ENCODE peak calls at places on chromosomes 5 and 9, in eight cellular contexts. One of them, this sample, is unnamed.

GRCh38 chr9:113875917-113876805 is at the start of gene ZNF618:
- DNase-seq in fibroblast of mammary gland: no peak
- DNase-seq in right lobe of liver: peak
- DNase-seq in CD8-positive, alpha-beta T cell: peak
- DNase-seq in NCI-H774: peak
- DNase-seq in activated naive CD4-positive, alpha-beta T cell treated with Interleukin-2 at 50 U/mL for 16 hours: peak
- DNase-seq in sigmoid colon: no peak
- DNase-seq in natural killer cell: peak
- DNase-seq in this sample: peak

GRCh38 chr5:76490970-76491369 is 87.9 kb downstream of the IQGAP2 start:
- DNase-seq in fibroblast of mammary gland: no peak
- DNase-seq in right lobe of liver: no peak
- DNase-seq in CD8-positive, alpha-beta T cell: no peak
- DNase-seq in NCI-H774: no peak
- DNase-seq in activated naive CD4-positive, alpha-beta T cell treated with Interleukin-2 at 50 U/mL for 16 hours: no peak
- DNase-seq in sigmoid colon: no peak
- DNase-seq in natural killer cell: no peak
- DNase-seq in this sample: no peak

GRCh38 chr9:23851024-23851629 is 25.1 kb upstream of the ELAVL2 start:
- DNase-seq in fibroblast of mammary gland: peak
- DNase-seq in right lobe of liver: peak
- DNase-seq in CD8-positive, alpha-beta T cell: no peak
- DNase-seq in NCI-H774: peak
- DNase-seq in activated naive CD4-positive, alpha-beta T cell treated with Interleukin-2 at 50 U/mL for 16 hours: no peak
- DNase-seq in sigmoid colon: no peak
- DNase-seq in natural killer cell: no peak
- DNase-seq in this sample: no peak

GRCh38 chr9:137184881-137185660 is 3.3 kb downstream of the ANAPC2 start:
- DNase-seq in fibroblast of mammary gland: no peak
- DNase-seq in right lobe of liver: no peak
- DNase-seq in CD8-positive, alpha-beta T cell: no peak
- DNase-seq in NCI-H774: no peak
- DNase-seq in activated naive CD4-positive, alpha-beta T cell treated with Interleukin-2 at 50 U/mL for 16 hours: no peak
- DNase-seq in sigmoid colon: no peak
- DNase-seq in natural killer cell: no peak
- DNase-seq in this sample: no peak

GRCh38 chr9:85112933-85113418 is 443.4 kb downstream of the NTRK2 start:
- DNase-seq in fibroblast of mammary gland: no peak
- DNase-seq in right lobe of liver: no peak
- DNase-seq in CD8-positive, alpha-beta T cell: no peak
- DNase-seq in NCI-H774: no peak
- DNase-seq in activated naive CD4-positive, alpha-beta T cell treated with Interleukin-2 at 50 U/mL for 16 hours: no peak
- DNase-seq in sigmoid colon: no peak
- DNase-seq in natural killer cell: no peak
- DNase-seq in this sample: no peak

GRCh38 chr5:84239509-84239908 is 145.2 kb downstream of the EDIL3 start:
- DNase-seq in fibroblast of mammary gland: peak
- DNase-seq in right lobe of liver: no peak
- DNase-seq in CD8-positive, alpha-beta T cell: no peak
- DNase-seq in NCI-H774: no peak
- DNase-seq in activated naive CD4-positive, alpha-beta T cell treated with Interleukin-2 at 50 U/mL for 16 hours: no peak
- DNase-seq in sigmoid colon: no peak
- DNase-seq in natural killer cell: no peak
- DNase-seq in this sample: no peak

GRCh38 chr5:174608631-174609097 is 115.7 kb upstream of the MSX2 start:
- DNase-seq in fibroblast of mammary gland: no peak
- DNase-seq in right lobe of liver: peak
- DNase-seq in CD8-positive, alpha-beta T cell: no peak
- DNase-seq in NCI-H774: no peak
- DNase-seq in activated naive CD4-positive, alpha-beta T cell treated with Interleukin-2 at 50 U/mL for 16 hours: no peak
- DNase-seq in sigmoid colon: peak
- DNase-seq in natural killer cell: no peak
- DNase-seq in this sample: no peak

GRCh38 chr5:159638954-159639559 is 277.2 kb upstream of the ADRA1B start:
- DNase-seq in fibroblast of mammary gland: no peak
- DNase-seq in right lobe of liver: no peak
- DNase-seq in CD8-positive, alpha-beta T cell: no peak
- DNase-seq in NCI-H774: no peak
- DNase-seq in activated naive CD4-positive, alpha-beta T cell treated with Interleukin-2 at 50 U/mL for 16 hours: no peak
- DNase-seq in sigmoid colon: no peak
- DNase-seq in natural killer cell: no peak
- DNase-seq in this sample: no peak

GRCh38 chr5:158119852-158120708 is 261.1 kb upstream of the CLINT1 start:
- DNase-seq in fibroblast of mammary gland: peak
- DNase-seq in right lobe of liver: no peak
- DNase-seq in CD8-positive, alpha-beta T cell: no peak
- DNase-seq in NCI-H774: no peak
- DNase-seq in activated naive CD4-positive, alpha-beta T cell treated with Interleukin-2 at 50 U/mL for 16 hours: no peak
- DNase-seq in sigmoid colon: no peak
- DNase-seq in natural killer cell: no peak
- DNase-seq in this sample: no peak

GRCh38 chr9:128870128-128870940 is 11.4 kb downstream of the KYAT1 start:
- DNase-seq in fibroblast of mammary gland: no peak
- DNase-seq in right lobe of liver: no peak
- DNase-seq in CD8-positive, alpha-beta T cell: no peak
- DNase-seq in NCI-H774: no peak
- DNase-seq in activated naive CD4-positive, alpha-beta T cell treated with Interleukin-2 at 50 U/mL for 16 hours: no peak
- DNase-seq in sigmoid colon: no peak
- DNase-seq in natural killer cell: no peak
- DNase-seq in this sample: no peak

GRCh38 chr5:85628153-85628552 is 989.6 kb upstream of the COX7C start:
- DNase-seq in fibroblast of mammary gland: no peak
- DNase-seq in right lobe of liver: no peak
- DNase-seq in CD8-positive, alpha-beta T cell: no peak
- DNase-seq in NCI-H774: no peak
- DNase-seq in activated naive CD4-positive, alpha-beta T cell treated with Interleukin-2 at 50 U/mL for 16 hours: no peak
- DNase-seq in sigmoid colon: no peak
- DNase-seq in natural killer cell: no peak
- DNase-seq in this sample: no peak

GRCh38 chr9:74172874-74173273 is 324.3 kb upstream of the RORB start:
- DNase-seq in fibroblast of mammary gland: no peak
- DNase-seq in right lobe of liver: no peak
- DNase-seq in CD8-positive, alpha-beta T cell: no peak
- DNase-seq in NCI-H774: no peak
- DNase-seq in activated naive CD4-positive, alpha-beta T cell treated with Interleukin-2 at 50 U/mL for 16 hours: no peak
- DNase-seq in sigmoid colon: no peak
- DNase-seq in natural killer cell: no peak
- DNase-seq in this sample: no peak

GRCh38 chr5:93476211-93476851 is 104.7 kb downstream of the NR2F1-AS1 start:
- DNase-seq in fibroblast of mammary gland: peak
- DNase-seq in right lobe of liver: no peak
- DNase-seq in CD8-positive, alpha-beta T cell: no peak
- DNase-seq in NCI-H774: no peak
- DNase-seq in activated naive CD4-positive, alpha-beta T cell treated with Interleukin-2 at 50 U/mL for 16 hours: no peak
- DNase-seq in sigmoid colon: no peak
- DNase-seq in natural killer cell: no peak
- DNase-seq in this sample: no peak

GRCh38 chr9:88959727-88960469 is 31.4 kb upstream of the S1PR3 start:
- DNase-seq in fibroblast of mammary gland: no peak
- DNase-seq in right lobe of liver: no peak
- DNase-seq in CD8-positive, alpha-beta T cell: no peak
- DNase-seq in NCI-H774: no peak
- DNase-seq in activated naive CD4-positive, alpha-beta T cell treated with Interleukin-2 at 50 U/mL for 16 hours: no peak
- DNase-seq in sigmoid colon: no peak
- DNase-seq in natural killer cell: no peak
- DNase-seq in this sample: no peak

This sample was measured in NCI-H1436.